ENCODE peak calls at places on chromosomes 13 and 19, in seven cellular contexts. Y is neuronal stem cell, J is mesenchymal stem cell, N is H1, X is IMR-90, I is trophoblast cell, Z is mesendoderm. W is an unnamed sample.

GRCh38 chr13:28199089-28199488 is 60.7 kb downstream of the PAN3 start:
- DNase-seq in Z (peak; percentile 31), N (no peak), X (no peak), Y (no peak), I (no peak), J (no peak), W (no peak)

GRCh38 chr19:35455616-35456201 is 7.7 kb downstream of the FFAR2 start:
- DNase-seq in Z (no peak), I (no peak), Y (no peak), X (no peak), J (no peak), N (no peak), W (no peak)

GRCh38 chr19:39428309-39429112 is 7.2 kb downstream of the RPS16 start:
- DNase-seq in Y (peak; percentile 72), J (peak; percentile 98), Z (peak; percentile 97), I (peak; percentile 85), X (peak; percentile 96), N (no peak), W (peak; percentile 93)

GRCh38 chr13:93727301-93728141 is 500.9 kb downstream of the GPC6 start:
- DNase-seq in Z (peak; percentile 16), N (no peak), J (peak; percentile 59), X (peak; percentile 82), I (no peak), Y (no peak), W (no peak)

GRCh38 chr19:46890423-46891170 is 29.8 kb downstream of the ARHGAP35 start:
- DNase-seq in Z (no peak), I (peak; percentile 23), N (no peak), J (peak; percentile 92), Y (no peak), X (peak; percentile 92), W (no peak)

GRCh38 chr19:14149509-14149994 is 13.2 kb upstream of the ASF1B start:
- DNase-seq in N (no peak), J (no peak), Y (no peak), Z (no peak), I (no peak), X (no peak), W (no peak)

GRCh38 chr19:47284324-47284899 is 9.7 kb downstream of the INAFM1 start:
- DNase-seq in Y (peak; percentile 69), I (peak; percentile 90), J (peak; percentile 61), N (no peak), Z (peak; percentile 61), X (peak; percentile 68), W (no peak)

GRCh38 chr19:14473073-14473790 is 1.9 kb downstream of the PTGER1 start:
- DNase-seq in X (no peak), N (no peak), J (no peak), Z (no peak), I (peak; percentile 38), Y (no peak), W (peak; percentile 66)

GRCh38 chr19:10762656-10763055 is 44.8 kb downstream of the DNM2 start:
- DNase-seq in X (no peak), N (no peak), I (peak; percentile 49), Z (peak; percentile 50), Y (no peak), J (no peak), W (no peak)

GRCh38 chr13:66693656-66694055 is 536.5 kb downstream of the PCDH9 start:
- DNase-seq in Z (no peak), X (no peak), J (no peak), N (no peak), I (no peak), Y (no peak), W (no peak)

GRCh38 chr19:51059715-51060114 is 5.2 kb downstream of the KLK13 start:
- DNase-seq in I (no peak), J (no peak), Y (no peak), X (no peak), N (no peak), Z (no peak), W (peak; percentile 11)

GRCh38 chr13:44132710-44133109 is 240.9 kb upstream of the SERP2 start:
- DNase-seq in N (no peak), Z (no peak), J (peak; percentile 55), I (peak; percentile 38), Y (no peak), X (peak; percentile 71), W (no peak)

GRCh38 chr19:7902796-7903243 is 857 bp upstream of the MAP2K7 start:
- DNase-seq in X (no peak), Y (no peak), J (no peak), Z (no peak), N (no peak), I (peak; percentile 31), W (no peak)

GRCh38 chr13:73677041-73677589 is 457.1 kb downstream of the KLF12 start:
- DNase-seq in N (no peak), Y (no peak), I (peak; percentile 13), X (peak; percentile 71), J (no peak), Z (peak; percentile 69), W (no peak)

GRCh38 chr13:109773276-109773675 is 13.1 kb downstream of the IRS2 start:
- DNase-seq in Y (no peak), X (no peak), I (peak; percentile 41), Z (no peak), N (no peak), J (no peak), W (no peak)

GRCh38 chr13:99501952-99502310 is 659 bp downstream of the TM9SF2 start:
- DNase-seq in J (peak; percentile 52), X (peak; percentile 31), Y (no peak), I (peak; percentile 40), N (no peak), Z (peak; percentile 23), W (no peak)

GRCh38 chr13:70183041-70183440 is 74.8 kb upstream of the KLHL1 start:
- DNase-seq in I (peak; percentile 33), Z (peak; percentile 60), Y (no peak), N (no peak), X (no peak), J (peak; percentile 70), W (no peak)

GRCh38 chr19:29967623-29968022 is 25.6 kb downstream of the URI1 start:
- DNase-seq in Z (no peak), J (peak; percentile 36), I (no peak), X (peak; percentile 37), N (no peak), Y (no peak), W (no peak)

DNA sequence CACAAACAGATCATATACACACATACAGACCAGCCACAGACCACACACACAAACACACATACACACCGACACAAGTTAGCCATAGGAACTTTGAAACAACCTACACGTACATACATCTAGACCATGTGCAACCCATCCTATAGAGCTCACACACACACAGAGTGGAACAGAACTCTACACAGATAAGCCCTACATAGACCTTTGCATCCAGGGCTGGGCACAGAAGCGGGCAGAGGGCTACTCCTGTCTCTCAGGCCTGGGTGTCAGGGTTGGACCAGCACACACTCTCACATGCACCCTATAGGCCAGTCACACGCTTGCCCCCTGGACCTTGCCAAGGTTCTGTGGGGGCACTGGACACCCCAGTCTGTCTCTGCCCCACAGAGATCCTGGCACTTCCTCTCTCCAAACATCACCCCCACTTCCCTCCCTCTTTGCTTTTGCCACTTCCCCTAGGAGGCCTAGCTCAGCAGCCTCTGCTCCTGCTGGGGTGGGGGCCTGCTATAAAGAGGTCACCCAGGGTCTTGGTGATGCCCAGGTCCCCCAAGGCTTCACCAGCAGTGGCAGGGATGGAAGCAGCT is 5.8 kb upstream of the JUNB start:
- DNase-seq in J (no peak), N (no peak), Z (no peak), Y (no peak), X (no peak), I (no peak), W (no peak)
- H3K9ac ChIP-seq in J (peak overlapping the region; percentile 40), N (no peak overlapping the region), Z (no peak overlapping the region), Y (no peak overlapping the region), X (no peak overlapping the region), I (no peak overlapping the region), W (no peak overlapping the region)

GRCh38 chr13:21047087-21047486 is 14.3 kb downstream of the LATS2 start:
- DNase-seq in I (no peak), X (no peak), Z (no peak), J (no peak), Y (no peak), N (no peak), W (no peak)
- H2BK5ac ChIP-seq in I (no peak overlapping the region), X (peak overlapping the region; percentile 22), Z (no peak overlapping the region), J (no peak overlapping the region), Y (no peak overlapping the region), N (no peak overlapping the region), W (no peak overlapping the region)

DNA sequence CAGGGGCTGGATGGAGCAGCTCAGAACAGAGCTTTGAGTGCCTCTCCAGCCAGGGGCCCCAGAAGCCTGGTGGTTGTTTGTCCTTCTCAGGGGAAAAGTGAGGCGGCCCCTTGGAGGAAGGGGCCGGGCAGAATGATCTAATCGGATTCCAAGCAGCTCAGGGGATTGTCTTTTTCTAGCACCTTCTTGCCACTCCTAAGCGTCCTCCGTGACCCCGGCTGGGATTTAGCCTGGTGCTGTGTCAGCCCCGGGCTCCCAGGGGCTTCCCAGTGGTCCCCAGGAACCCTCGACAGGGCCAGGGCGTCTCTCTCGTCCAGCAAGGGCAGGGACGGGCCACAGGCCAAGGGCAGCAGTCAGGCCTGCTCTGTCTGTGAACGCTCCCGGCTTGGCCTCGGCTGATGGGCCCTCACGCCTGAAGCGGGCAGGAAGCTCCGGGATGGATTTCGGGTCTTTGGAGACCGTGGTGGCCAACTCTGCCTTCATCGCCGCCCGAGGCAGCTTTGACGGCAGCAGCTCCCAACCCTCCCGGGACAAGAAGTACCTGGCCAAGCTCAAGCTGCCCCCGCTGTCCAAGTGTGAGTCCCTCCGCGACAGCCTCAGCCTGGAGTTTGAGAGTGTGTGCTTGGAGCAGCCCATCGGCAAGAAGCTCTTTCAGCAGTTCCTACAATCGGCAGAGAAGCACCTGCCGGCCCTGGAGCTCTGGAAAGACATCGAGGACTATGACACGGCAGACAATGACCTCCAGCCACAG is at the start of gene GRK1:
- DNase-seq in X (no peak), Y (no peak), N (no peak), J (no peak), Z (peak; percentile 47), I (no peak), W (no peak)
- H3K9ac ChIP-seq in X (no peak within 1 kb of the TSS), Y (peak within 1 kb of the TSS; percentile 56), N (no peak within 1 kb of the TSS), J (no peak within 1 kb of the TSS), Z (no peak within 1 kb of the TSS), I (no peak within 1 kb of the TSS), W (no peak within 1 kb of the TSS)

GRCh38 chr13:113775451-113776145 is 16.6 kb downstream of the TMEM255B start:
- DNase-seq in Y (no peak), Z (no peak), X (no peak), I (no peak), N (no peak), J (no peak), W (no peak)
- H2BK5ac ChIP-seq in Y (no peak overlapping the region), Z (no peak overlapping the region), X (no peak overlapping the region), I (no peak overlapping the region), N (no peak overlapping the region), J (no peak overlapping the region), W (no peak overlapping the region)

DNA sequence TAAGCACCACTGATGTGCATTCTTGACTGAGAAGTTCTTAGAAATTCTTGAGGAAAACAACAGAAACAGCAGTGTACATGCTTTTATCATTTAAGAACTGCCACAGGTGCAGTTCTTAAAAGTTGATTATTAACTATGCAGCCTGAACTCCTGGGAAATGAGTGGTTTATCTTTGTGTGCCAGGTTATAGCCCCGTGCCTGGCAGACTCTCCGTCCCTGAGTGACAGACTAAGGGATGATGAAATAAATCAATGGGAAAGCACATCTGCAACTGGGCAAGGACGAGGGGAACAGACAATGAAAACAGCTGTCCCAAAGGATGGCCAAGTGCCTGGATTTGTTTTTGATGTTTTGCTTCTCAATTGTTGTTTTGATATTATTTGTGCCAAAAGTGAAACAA is 84.4 kb upstream of the SPATA13 start:
- DNase-seq in I (no peak), X (no peak), N (no peak), Y (no peak), Z (no peak), J (no peak), W (no peak)
- H3K9ac ChIP-seq in I (no peak overlapping the region), X (no peak overlapping the region), N (no peak overlapping the region), Y (no peak overlapping the region), Z (no peak overlapping the region), J (no peak overlapping the region), W (no peak overlapping the region)

W was measured in H9.